ENCODE peak calls at places on chromosomes 6 and 20, in four cellular contexts. Z is OCI-LY7, J is ascending aorta, C is IMR-90. S is an unnamed sample.

GRCh38 chr20:32333988-32334885 is 23.9 kb upstream of the ASXL1 start:
- DNase-seq in Z (no peak), J (no peak), C (no peak), S (peak; percentile 53)

GRCh38 chr6:170160628-170161611 is 130.0 kb downstream of the DLL1 start:
- DNase-seq in Z (no peak), J (no peak), C (no peak), S (no peak)

GRCh38 chr6:2542858-2543218 is 207.9 kb downstream of the MYLK4 start:
- DNase-seq in Z (no peak), J (no peak), C (peak; percentile 89), S (peak; percentile 64)

GRCh38 chr6:89051725-89052124 is 28.8 kb upstream of the PNRC1 start:
- DNase-seq in Z (no peak), J (no peak), C (no peak), S (no peak)

GRCh38 chr6:72733045-72733444 is 111.2 kb downstream of the KCNQ5 start:
- DNase-seq in Z (peak; percentile 21), J (no peak), C (no peak), S (no peak)

GRCh38 chr6:87115402-87116135 is 20.7 kb upstream of the CGA start:
- DNase-seq in Z (no peak), J (no peak), C (no peak), S (no peak)

GRCh38 chr6:88349511-88349910 is 183.4 kb upstream of the CNR1 start:
- DNase-seq in Z (no peak), J (no peak), C (no peak), S (no peak)

GRCh38 chr6:52603000-52603795 is 26.3 kb upstream of the TRAM2 start:
- DNase-seq in Z (peak; percentile 42), J (no peak), C (peak; percentile 83), S (no peak)

GRCh38 chr6:40719671-40720374 is 132.7 kb upstream of the LRFN2 start:
- DNase-seq in Z (peak; percentile 65), J (no peak), C (peak; percentile 50), S (no peak)

GRCh38 chr20:38873050-38873581 is 53.1 kb upstream of the FAM83D start:
- DNase-seq in Z (peak; percentile 73), J (no peak), C (no peak), S (peak; percentile 76)

GRCh38 chr6:136317976-136318375 is 28.3 kb upstream of the BCLAF1 start:
- DNase-seq in Z (no peak), J (no peak), C (no peak), S (no peak)

GRCh38 chr20:61767776-61768494 is 297.7 kb downstream of the TAF4 start:
- DNase-seq in Z (no peak), J (no peak), C (no peak), S (no peak)

GRCh38 chr20:29876911-29877285 is 1380.6 kb upstream of the DEFB115 start:
- DNase-seq in Z (no peak), J (no peak), C (no peak), S (no peak)

GRCh38 chr6:36350681-36351091 is 14.0 kb upstream of the BNIP5 start:
- DNase-seq in Z (no peak), J (no peak), C (peak; percentile 92), S (no peak)

GRCh38 chr20:32648761-32649615 is 24.8 kb downstream of the C20orf203 start:
- DNase-seq in Z (no peak), J (no peak), C (peak; percentile 17), S (no peak)

GRCh38 chr20:35653893-35654292 is 10.8 kb downstream of the CPNE1 start:
- DNase-seq in Z (no peak), J (no peak), C (no peak), S (no peak)

GRCh38 chr20:45857836-45858250 is 429 bp downstream of the ZSWIM3 start:
- DNase-seq in Z (peak; percentile 58), J (no peak), C (no peak), S (no peak)

GRCh38 chr6:2990179-2990931 is 9.3 kb upstream of the NQO2 start:
- DNase-seq in Z (no peak), J (no peak), C (no peak), S (no peak)

GRCh38 chr6:69285054-69285453 is 511.8 kb downstream of the LMBRD1 start:
- DNase-seq in Z (no peak), J (no peak), C (no peak), S (no peak)

GRCh38 chr20:1186367-1186991 is 1.7 kb upstream of the TMEM74B start:
- DNase-seq in Z (no peak), J (no peak), C (no peak), S (no peak)

GRCh38 chr6:158677906-158678305 is 28.1 kb downstream of the SYTL3 start:
- DNase-seq in Z (no peak), J (no peak), C (no peak), S (no peak)

GRCh38 chr6:85670573-85670972 is 27.9 kb upstream of the SYNCRIP start:
- DNase-seq in Z (peak; percentile 8), J (no peak), C (peak; percentile 55), S (no peak)

GRCh38 chr6:157461000-157461915 is 80.3 kb downstream of the ZDHHC14 start:
- DNase-seq in Z (no peak), J (no peak), C (peak; percentile 85), S (peak; percentile 14)

DNA sequence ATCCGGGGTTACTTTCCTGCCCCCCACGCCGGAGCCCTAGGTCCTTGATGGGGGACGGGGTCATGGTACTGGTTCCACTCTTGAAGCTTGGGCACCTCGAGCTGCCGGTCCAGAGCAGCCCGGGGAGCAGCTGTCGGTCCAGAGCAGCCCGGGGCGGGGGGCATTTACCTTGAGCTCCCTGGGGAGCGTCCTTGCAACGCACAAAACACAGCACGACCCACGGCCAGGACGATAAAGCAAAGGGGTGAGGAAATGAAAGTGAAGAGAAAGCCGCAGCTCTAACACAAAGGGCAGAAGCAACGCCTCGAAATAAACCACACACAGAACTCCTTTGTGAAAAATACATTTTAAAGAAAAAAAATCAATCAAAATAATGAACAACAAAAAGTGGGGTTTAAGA is 39.1 kb downstream of the KCNQ2 start:
- DNase-seq in Z (no peak), J (no peak), C (no peak), S (no peak)
- H3K4me1 ChIP-seq in Z (no peaks in the 10 kb centered on the region), J (no peaks in the 10 kb centered on the region), C (no peaks in the 10 kb centered on the region), S (peaks cover 7% of the 10 kb centered on the region)

DNA sequence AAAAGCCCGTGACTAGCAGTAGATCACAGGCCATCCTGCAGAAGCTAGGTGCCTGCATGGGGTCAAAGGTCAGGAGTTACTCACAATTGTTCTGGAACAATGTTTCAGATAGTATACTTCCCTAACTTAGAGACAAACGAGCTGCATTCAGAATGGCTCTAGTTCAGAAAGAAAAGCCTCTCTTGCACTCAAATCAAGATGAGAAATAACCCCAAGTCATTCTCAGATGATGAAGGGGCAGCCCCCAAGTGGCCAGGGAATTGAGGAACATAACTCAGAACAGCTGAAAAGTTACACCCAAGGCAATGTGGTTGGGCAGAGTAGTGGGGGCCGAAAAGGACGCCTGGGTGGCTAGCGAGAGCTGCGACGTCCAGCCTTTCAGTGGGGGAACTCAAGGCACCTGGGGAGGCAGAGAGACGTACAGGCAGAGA is 27.8 kb downstream of the FYN start:
- DNase-seq in Z (no peak), J (no peak), C (no peak), S (no peak)
- H3K27ac ChIP-seq in Z (no peak overlapping the region), J (no peak overlapping the region), C (no peak overlapping the region), S (peak overlapping the region; percentile 54)

DNA sequence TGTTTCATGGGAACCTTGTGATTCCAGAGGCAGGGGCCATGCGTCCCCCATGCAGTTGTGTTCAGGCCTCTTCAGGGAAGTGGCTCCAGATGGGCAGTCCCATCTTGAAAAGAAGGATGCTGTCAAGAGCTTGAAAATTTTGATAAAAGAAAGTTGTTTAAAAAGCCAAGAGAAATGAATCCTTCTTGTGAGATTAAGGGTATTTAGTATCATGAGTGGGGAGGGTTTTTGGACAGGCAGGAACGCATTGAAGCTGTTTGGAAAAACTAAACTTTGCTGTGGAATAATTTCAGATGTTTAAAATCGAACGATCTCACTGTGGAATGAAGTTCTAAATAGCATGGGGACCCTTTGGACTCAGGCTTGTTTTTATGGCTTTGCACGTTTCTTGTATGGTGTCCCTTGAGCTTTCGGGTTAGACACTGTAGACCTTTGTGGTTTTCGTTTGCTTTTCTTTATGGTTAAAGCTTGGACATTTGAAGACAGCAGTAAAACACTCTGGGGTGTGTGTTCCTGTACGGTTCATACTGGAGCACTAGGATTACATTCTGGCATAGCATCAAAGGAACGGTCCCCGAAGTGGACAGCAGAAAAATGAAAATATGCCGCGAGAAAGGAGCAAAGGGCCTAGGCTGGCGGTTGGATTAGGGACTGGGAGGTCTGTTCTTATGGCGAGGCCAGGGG is 18.2 kb downstream of the KIF25 start:
- DNase-seq in Z (no peak), J (no peak), C (no peak), S (no peak)
- H3K9me3 ChIP-seq in Z (peaks cover 17% of the 10 kb centered on the region), J (peaks cover 16% of the 10 kb centered on the region), C (peaks cover 25% of the 10 kb centered on the region), S (no peaks in the 10 kb centered on the region)

DNA sequence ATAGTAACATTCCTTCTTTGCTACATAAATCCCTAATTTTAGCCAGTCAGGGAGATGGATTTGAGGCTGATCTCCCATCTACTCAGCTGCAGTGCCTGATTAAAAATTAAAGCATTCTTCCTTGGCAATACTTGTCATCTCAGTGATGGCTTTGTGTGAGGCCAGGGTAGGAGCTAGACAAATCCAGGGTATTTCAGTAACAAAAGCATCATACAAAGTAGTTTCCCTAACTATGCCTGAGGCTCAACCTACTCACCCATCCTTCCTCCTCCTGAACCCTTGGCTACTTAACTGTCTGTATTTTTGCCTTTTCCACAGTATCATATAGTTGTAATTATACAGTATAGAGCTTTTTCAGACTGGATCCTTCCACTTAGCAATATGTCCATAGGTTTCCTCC is 37.7 kb downstream of the HLA-DRB5 start:
- DNase-seq in Z (no peak), J (no peak), C (no peak), S (no peak)
- H3K4me1 ChIP-seq in Z (no peaks in the 10 kb centered on the region), J (no peaks in the 10 kb centered on the region), C (no peaks in the 10 kb centered on the region), S (no peaks in the 10 kb centered on the region)

GRCh38 chr6:139236105-139236504 is 55.7 kb downstream of the TXLNB start:
- DNase-seq in Z (peak; percentile 19), J (no peak), C (no peak), S (no peak)
- H3K27ac ChIP-seq in Z (no peak overlapping the region), J (no peak overlapping the region), C (no peak overlapping the region), S (no peak overlapping the region)

DNA sequence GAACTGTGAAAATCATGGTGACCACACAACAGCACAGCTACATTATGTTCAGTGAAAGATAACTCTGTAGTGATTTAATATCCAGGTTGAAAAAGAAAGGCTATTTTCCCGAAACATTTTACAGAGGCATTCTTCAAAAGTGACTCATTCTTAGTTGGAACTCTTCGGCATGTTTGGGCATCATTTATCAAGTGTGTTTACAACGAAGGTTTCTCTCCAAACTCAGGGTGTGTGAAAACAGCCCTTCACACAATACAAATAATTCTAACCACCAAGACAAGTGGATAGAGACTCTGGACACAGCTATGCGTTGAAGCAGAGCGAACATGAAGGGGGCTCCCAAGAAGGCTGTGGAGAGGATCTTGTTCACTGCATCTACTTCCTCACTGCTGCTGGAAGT is 57.6 kb downstream of the CBLN4 start:
- DNase-seq in Z (no peak), J (no peak), C (no peak), S (no peak)
- H3K9me3 ChIP-seq in Z (no peaks in the 10 kb centered on the region), J (no peaks in the 10 kb centered on the region), C (peaks cover 11% of the 10 kb centered on the region), S (no peaks in the 10 kb centered on the region)